ENCODE peak calls at places on chromosomes 5 and 9, in nine cellular contexts. M is IMR-90; D is NCI-H774; L is NCI-H1092 treated with DMSO at 0.1 percent for 48 hours; A is HT1080; H is skeletal muscle cell; I is left cardiac atrium; R is activated CD4-positive, alpha-beta T cell treated with anti-CD3 and anti-CD28 coated beads for 4 hours; Z is DMS79 treated with DMSO at 0.1 percent for 48 hours. F is an unnamed sample.

GRCh38 chr5:142201471-142201887 is 92.9 kb downstream of the NDFIP1 start:
- DNase-seq in R (no peak), D (no peak), A (peak; percentile 99), L (no peak), Z (no peak), H (peak; percentile 96), I (no peak), M (peak; percentile 99), F (no peak)

GRCh38 chr9:92724528-92725265 is 39.9 kb downstream of the BICD2 start:
- DNase-seq in I (no peak), R (no peak), M (no peak), H (no peak), D (peak; percentile 40), Z (peak; percentile 40), A (no peak), L (peak; percentile 92), F (peak; percentile 36)

GRCh38 chr5:155689403-155689802 is 637.6 kb upstream of the SGCD start:
- DNase-seq in R (no peak), L (no peak), H (no peak), M (no peak), I (no peak), D (peak; percentile 50), Z (peak; percentile 29), A (no peak), F (no peak)

GRCh38 chr9:95462419-95463121 is 54.2 kb downstream of the PTCH1 start:
- DNase-seq in D (no peak), R (peak; percentile 69), M (peak; percentile 94), L (peak; percentile 86), Z (no peak), I (peak; percentile 70), H (peak; percentile 86), A (peak; percentile 85), F (peak; percentile 85)

GRCh38 chr5:677131-678101 is 15.7 kb downstream of the TPPP start:
- DNase-seq in L (no peak), H (no peak), I (peak; percentile 23), M (no peak), R (no peak), Z (no peak), D (no peak), A (no peak), F (no peak)

GRCh38 chr5:180140627-180141006 is 68.4 kb downstream of the RASGEF1C start:
- DNase-seq in I (no peak), M (no peak), L (no peak), D (no peak), R (no peak), Z (no peak), A (no peak), H (no peak), F (no peak)

GRCh38 chr9:135023389-135023788 is 64.1 kb upstream of the OLFM1 start:
- DNase-seq in M (no peak), Z (no peak), A (peak; percentile 79), R (no peak), L (no peak), D (no peak), H (peak; percentile 2), I (no peak), F (no peak)

GRCh38 chr9:129264388-129264787 is 86.3 kb upstream of the IER5L start:
- DNase-seq in H (no peak), Z (no peak), D (peak; percentile 27), R (no peak), L (no peak), A (no peak), I (no peak), M (no peak), F (no peak)

GRCh38 chr5:33997331-33997983 is 10.4 kb downstream of the AMACR start:
- DNase-seq in M (peak; percentile 88), A (peak; percentile 83), D (peak; percentile 82), R (peak; percentile 12), Z (no peak), H (peak; percentile 70), I (peak; percentile 56), L (peak; percentile 81), F (peak; percentile 94)

GRCh38 chr5:72392326-72392733 is 72.2 kb downstream of the PTCD2 start:
- DNase-seq in R (no peak), L (no peak), M (peak; percentile 46), D (no peak), H (no peak), A (no peak), I (no peak), Z (no peak), F (no peak)

GRCh38 chr5:119402081-119402480 is 46.3 kb downstream of the TNFAIP8 start:
- DNase-seq in R (no peak), M (no peak), A (no peak), H (no peak), L (no peak), I (no peak), Z (no peak), D (no peak), F (no peak)

GRCh38 chr9:74125916-74126315 is 371.2 kb upstream of the RORB start:
- DNase-seq in L (no peak), I (no peak), A (peak; percentile 52), Z (no peak), D (no peak), M (no peak), R (no peak), H (no peak), F (no peak)

GRCh38 chr5:74630387-74631087 is 10.0 kb downstream of the ENC1 start:
- DNase-seq in H (peak; percentile 81), D (no peak), L (no peak), R (no peak), Z (no peak), I (no peak), A (peak; percentile 91), M (peak; percentile 95), F (no peak)

GRCh38 chr5:143241892-143242291 is 161.6 kb downstream of the NR3C1 start:
- DNase-seq in H (no peak), M (peak; percentile 75), Z (no peak), A (peak; percentile 29), R (no peak), L (no peak), I (no peak), D (no peak), F (no peak)